ENCODE peak calls at places on chromosomes 1 and 21, in five cellular contexts. Y, S, J, P and H are unnamed samples.

GRCh38 chr1:2128189-2128901 is 66.2 kb downstream of the FAAP20 start:
- DNase-seq in Y (no peak), S (no peak), P (no peak), J (no peak), H (no peak)

GRCh38 chr21:42655797-42656770 is 2.7 kb downstream of the PDE9A start:
- DNase-seq in P (no peak), J (no peak), Y (no peak), S (no peak), H (peak; percentile 83)

GRCh38 chr1:155463865-155464264 is 98.7 kb downstream of the ASH1L start:
- DNase-seq in J (no peak), Y (no peak), S (no peak), P (no peak), H (no peak)

GRCh38 chr21:44939532-44940115 is at the start of gene SLX9:
- DNase-seq in Y (peak; percentile 64), P (peak; percentile 86), J (no peak), S (peak; percentile 98), H (peak; percentile 92)

GRCh38 chr1:54273092-54273836 is 73.3 kb downstream of the MRPL37 start:
- DNase-seq in P (peak; percentile 45), Y (peak; percentile 90), S (peak; percentile 63), J (peak; percentile 2), H (peak; percentile 78)

GRCh38 chr1:159140474-159140873 is 30.9 kb upstream of the CADM3 start:
- DNase-seq in J (no peak), Y (no peak), S (no peak), P (no peak), H (no peak)

GRCh38 chr1:91397605-91398004 is 7.0 kb downstream of the HFM1 start:
- DNase-seq in S (no peak), J (no peak), P (no peak), Y (no peak), H (no peak)

GRCh38 chr1:46288485-46289133 is 14.8 kb downstream of the LRRC41 start:
- DNase-seq in S (no peak), J (no peak), P (no peak), Y (no peak), H (no peak)

GRCh38 chr1:189500777-189501176 is 976.9 kb downstream of the BRINP3 start:
- DNase-seq in J (no peak), P (no peak), S (no peak), Y (no peak), H (no peak)

GRCh38 chr1:234879157-234880080 is 249.2 kb downstream of the TOMM20 start:
- DNase-seq in J (no peak), Y (no peak), S (no peak), P (no peak), H (no peak)

GRCh38 chr1:28860332-28861073 is 48.5 kb downstream of the OPRD1 start:
- DNase-seq in S (no peak), Y (no peak), J (no peak), P (no peak), H (no peak)

GRCh38 chr1:108598340-108598739 is 38.4 kb downstream of the EEIG2 start:
- DNase-seq in Y (no peak), J (no peak), P (no peak), S (no peak), H (no peak)